ENCODE peak calls at places on chromosomes 11 and 22, in ten cellular contexts. K is SK-MEL-5; U is neural progenitor cell; N is lung; O is HEK293T; X is iPS-NIHi11; B is SK-N-SH; T is EL; I is stimulated activated effector memory CD8-positive, alpha-beta T cell treated with anti-CD3 and anti-CD28 coated beads, Interleukin-12 subunit alpha, Interleukin-12 subunit beta, amount 100 ng/mL, for 72 hours; A is M059J. H is an unnamed sample.

GRCh38 chr11:57294225-57295131 is 30.3 kb downstream of the TNKS1BP1 start:
- DNase-seq in T (peak; percentile 56), I (no peak), X (peak; percentile 44), N (peak; percentile 83), A (peak; percentile 71), K (no peak), U (peak; percentile 39), O (no peak), B (no peak), H (peak; percentile 54)

GRCh38 chr11:1815311-1815710 is 19.5 kb upstream of the SYT8 start:
- DNase-seq in N (no peak), I (no peak), B (no peak), U (no peak), K (no peak), O (no peak), X (no peak), T (no peak), A (no peak), H (no peak)

GRCh38 chr11:79431535-79431934 is 9.3 kb downstream of the TENM4 start:
- DNase-seq in K (no peak), O (no peak), A (peak; percentile 93), X (no peak), I (no peak), T (no peak), B (no peak), N (no peak), U (no peak), H (peak; percentile 75)

GRCh38 chr11:70526116-70527045 is 128.1 kb downstream of the CTTN start:
- DNase-seq in X (no peak), A (no peak), K (no peak), U (no peak), O (no peak), N (peak; percentile 68), I (no peak), B (peak; percentile 54), T (no peak), H (no peak)

GRCh38 chr11:69384548-69385465 is 90.9 kb downstream of the MYEOV start:
- DNase-seq in X (no peak), K (no peak), I (no peak), O (no peak), U (no peak), A (no peak), B (peak; percentile 14), T (no peak), N (no peak), H (no peak)

GRCh38 chr22:41508770-41509170 is 35.5 kb downstream of the POLR3H start:
- DNase-seq in A (no peak), K (no peak), X (no peak), U (no peak), B (no peak), T (no peak), I (no peak), N (no peak), O (no peak), H (no peak)

GRCh38 chr11:101346591-101346990 is 217.0 kb upstream of the PGR start:
- DNase-seq in K (no peak), A (peak; percentile 80), I (no peak), B (no peak), T (peak; percentile 70), X (no peak), N (no peak), O (no peak), U (no peak), H (peak; percentile 0)

GRCh38 chr11:93614111-93614784 is 47.2 kb upstream of the CEP295 start:
- DNase-seq in I (no peak), O (peak; percentile 54), U (peak; percentile 60), N (no peak), T (no peak), B (peak; percentile 10), X (peak; percentile 48), K (peak; percentile 37), A (no peak), H (peak; percentile 0)

GRCh38 chr11:134905966-134906955 is 494.2 kb upstream of the B3GAT1 start:
- DNase-seq in T (no peak), I (no peak), X (no peak), U (no peak), A (no peak), O (no peak), K (no peak), B (no peak), N (no peak), H (no peak)

GRCh38 chr22:42596863-42597530 is 17.7 kb downstream of the POLDIP3 start:
- DNase-seq in O (no peak), A (no peak), B (no peak), N (no peak), T (no peak), K (no peak), U (no peak), I (no peak), X (no peak), H (no peak)

GRCh38 chr22:44628856-44629255 is 73.1 kb upstream of the PRR5 start:
- DNase-seq in U (no peak), I (no peak), X (no peak), N (no peak), T (no peak), O (no peak), A (no peak), B (no peak), K (no peak), H (no peak)

H was measured in A172.